ENCODE peak calls at places on chromosomes 1 and 21, in seven cellular contexts. N is left ventricle myocardium inferior, B is right atrium auricular region, D is lung, I is cardiac fibroblast, L is hepatocyte, Y is fibroblast of mammary gland. H is an unnamed sample.

GRCh38 chr1:226674892-226675719 is 64.0 kb downstream of the ITPKB start:
- DNase-seq in L (no peak), Y (no peak), I (no peak), B (peak), N (peak), D (peak), H (no peak)

GRCh38 chr1:2449636-2450454 is 26.2 kb upstream of the PLCH2 start:
- DNase-seq in N (no peak), D (no peak), L (no peak), I (peak), B (no peak), Y (no peak), H (no peak)

GRCh38 chr1:7808253-7808844 is 24.3 kb downstream of the PER3 start:
- DNase-seq in N (no peak), D (no peak), L (peak), B (no peak), I (peak), Y (peak), H (peak)

GRCh38 chr1:219362702-219363101 is 189.0 kb downstream of the LYPLAL1 start:
- DNase-seq in I (no peak), L (no peak), D (no peak), B (no peak), Y (no peak), N (no peak), H (no peak)

GRCh38 chr1:43653339-43653738 is 3.4 kb downstream of the KDM4A start:
- DNase-seq in D (no peak), L (peak), I (peak), Y (peak), B (no peak), N (no peak), H (peak)

GRCh38 chr1:70627910-70628309 is 216.8 kb downstream of the CTH start:
- DNase-seq in L (peak), N (no peak), I (peak), D (peak), Y (peak), B (no peak), H (no peak)

GRCh38 chr21:24658926-24659325 is 948.4 kb downstream of the MRPL39 start:
- DNase-seq in N (no peak), Y (no peak), D (no peak), B (no peak), L (no peak), I (no peak), H (no peak)

GRCh38 chr1:55445416-55445815 is 230.3 kb upstream of the USP24 start:
- DNase-seq in B (no peak), L (no peak), I (no peak), D (no peak), N (no peak), Y (no peak), H (no peak)

GRCh38 chr1:33036051-33036525 is 595 bp downstream of the AK2 start:
- DNase-seq in L (peak), B (no peak), N (no peak), I (peak), D (no peak), Y (peak), H (no peak)

GRCh38 chr1:81259620-81260411 is 540.9 kb upstream of the ADGRL2 start:
- DNase-seq in L (no peak), Y (no peak), D (no peak), I (no peak), N (no peak), B (no peak), H (no peak)

GRCh38 chr1:81254068-81254467 is 546.7 kb upstream of the ADGRL2 start:
- DNase-seq in N (no peak), L (no peak), I (no peak), Y (no peak), B (no peak), D (no peak), H (no peak)

GRCh38 chr1:81252471-81253160 is 548.1 kb upstream of the ADGRL2 start:
- DNase-seq in Y (no peak), L (no peak), I (no peak), D (no peak), B (no peak), N (no peak), H (no peak)

GRCh38 chr1:81254560-81254959 is 546.2 kb upstream of the ADGRL2 start:
- DNase-seq in D (no peak), N (no peak), Y (peak), B (no peak), L (no peak), I (peak), H (peak)
- TF ChIP-seq CTCF in D (no peak), N (no peak), Y (peak), B (no peak), L (no peak), I (peak), H (peak)

DNA sequence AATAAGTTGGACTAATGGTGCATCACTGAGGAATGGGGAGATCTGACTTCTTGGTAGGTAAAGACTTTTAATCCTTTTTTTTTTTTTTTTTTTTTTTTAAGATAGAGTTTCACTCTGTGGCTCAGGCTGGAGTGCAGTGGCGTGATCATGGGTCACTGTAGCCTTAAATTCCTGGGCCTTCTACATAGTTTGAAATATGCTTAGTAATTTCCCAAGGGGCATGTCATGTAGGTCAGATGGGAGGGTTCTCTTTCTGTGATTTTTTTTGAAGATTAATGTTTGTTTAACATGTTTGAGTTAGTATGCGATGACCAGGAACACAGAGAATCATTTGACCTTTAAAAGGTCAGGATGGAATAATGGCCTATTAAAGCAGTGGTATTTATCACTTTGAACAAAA is 129.1 kb downstream of the S1PR1 start:
- DNase-seq in N (no peak), Y (peak), I (peak), L (no peak), D (no peak), B (no peak), H (no peak)
- H3K4me3 ChIP-seq in N (no peak), Y (no peak), I (no peak), L (no peak), D (no peak), B (no peak), H (no peak)

GRCh38 chr1:209747580-209748262 is 8.1 kb upstream of the TRAF3IP3 start:
- DNase-seq in N (peak), D (peak), B (peak), I (peak), Y (peak), L (peak), H (peak)
- TF ChIP-seq CTCF in N (peak), D (peak), B (peak), I (peak), Y (peak), L (peak), H (peak)

DNA sequence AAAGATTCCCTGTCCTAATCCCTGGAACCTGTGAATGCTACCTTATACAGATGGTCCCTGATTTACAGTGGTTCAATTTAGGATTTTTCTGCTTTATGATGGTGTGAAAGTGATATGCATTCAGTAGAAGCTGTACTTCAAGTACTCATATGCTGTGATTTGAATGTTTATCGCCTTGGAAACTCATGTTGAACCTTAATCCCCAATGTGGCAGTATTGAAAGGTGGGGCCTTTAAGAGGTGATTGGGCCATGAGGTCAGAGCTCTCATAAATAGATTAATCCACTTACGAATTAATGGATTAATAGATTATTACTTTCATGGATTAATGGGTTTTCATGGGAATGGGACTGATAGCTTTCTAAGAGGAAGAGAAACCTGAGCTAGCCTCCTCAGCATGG is 10.5 kb upstream of the RRP15 start:
- DNase-seq in B (no peak), N (no peak), L (no peak), I (no peak), D (no peak), Y (no peak), H (no peak)
- H3K4me3 ChIP-seq in B (no peak), N (no peak), L (no peak), I (no peak), D (no peak), Y (no peak), H (no peak)

GRCh38 chr1:204445860-204446412 is 34.3 kb upstream of the PPP1R15B start:
- DNase-seq in L (peak), N (no peak), D (no peak), I (peak), Y (no peak), B (no peak), H (no peak)
- TF ChIP-seq CTCF in L (peak), N (no peak), D (no peak), I (peak), Y (peak), B (no peak), H (peak)

DNA sequence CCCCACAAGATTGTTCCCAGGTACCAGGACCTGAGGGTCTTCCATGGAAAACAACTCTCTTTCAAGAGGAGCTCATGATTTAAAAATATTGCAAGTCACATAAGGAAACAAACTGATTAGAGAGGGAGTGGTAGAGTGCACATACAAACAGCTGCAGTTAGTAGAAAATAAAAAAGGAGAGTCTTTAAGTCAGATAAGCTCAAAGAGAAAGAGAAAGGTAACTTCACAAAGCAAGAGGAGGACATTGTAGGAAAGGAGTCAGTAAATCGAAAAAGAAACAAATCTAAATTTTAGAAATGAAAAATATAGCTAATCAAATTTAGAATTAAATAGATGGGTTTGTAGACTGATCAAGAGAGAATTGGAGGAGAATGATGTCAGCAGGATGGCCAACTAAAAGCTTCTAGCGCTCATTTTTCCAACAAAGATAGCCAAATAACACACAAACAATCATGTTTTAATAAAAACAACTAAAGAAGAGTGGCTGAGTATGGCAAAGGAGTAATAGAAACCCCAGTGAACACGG is 86.1 kb upstream of the CD53 start:
- DNase-seq in D (no peak), I (no peak), B (no peak), N (no peak), Y (no peak), L (no peak), H (no peak)
- H3K4me3 ChIP-seq in D (no peak), I (no peak), B (no peak), N (no peak), Y (no peak), L (no peak), H (no peak)

GRCh38 chr1:21952806-21953514 is 15.8 kb upstream of the HSPG2 start:
- DNase-seq in L (no peak), D (no peak), Y (no peak), I (no peak), B (no peak), N (no peak), H (no peak)
- TF ChIP-seq CTCF in L (no peak), D (no peak), Y (no peak), I (peak), B (no peak), N (peak), H (no peak)

GRCh38 chr1:84435159-84435558 is 36.9 kb downstream of the DNASE2B start:
- DNase-seq in L (no peak), B (no peak), N (no peak), D (no peak), I (no peak), Y (no peak), H (no peak)
- H3K4me3 ChIP-seq in L (no peak), B (no peak), N (no peak), D (no peak), I (no peak), Y (no peak), H (no peak)

GRCh38 chr1:164622057-164622840 is 63.3 kb downstream of the PBX1 start:
- DNase-seq in D (no peak), I (no peak), Y (no peak), B (no peak), N (no peak), L (no peak), H (no peak)

GRCh38 chr1:164613176-164613575 is 54.2 kb downstream of the PBX1 start:
- DNase-seq in Y (peak), B (no peak), N (no peak), D (no peak), L (peak), I (no peak), H (peak)

GRCh38 chr1:164619006-164619784 is 60.2 kb downstream of the PBX1 start:
- DNase-seq in L (no peak), D (no peak), I (no peak), N (no peak), Y (no peak), B (no peak), H (no peak)

GRCh38 chr1:164614316-164614715 is 55.3 kb downstream of the PBX1 start:
- DNase-seq in I (no peak), D (no peak), B (no peak), L (no peak), Y (no peak), N (no peak), H (no peak)

DNA sequence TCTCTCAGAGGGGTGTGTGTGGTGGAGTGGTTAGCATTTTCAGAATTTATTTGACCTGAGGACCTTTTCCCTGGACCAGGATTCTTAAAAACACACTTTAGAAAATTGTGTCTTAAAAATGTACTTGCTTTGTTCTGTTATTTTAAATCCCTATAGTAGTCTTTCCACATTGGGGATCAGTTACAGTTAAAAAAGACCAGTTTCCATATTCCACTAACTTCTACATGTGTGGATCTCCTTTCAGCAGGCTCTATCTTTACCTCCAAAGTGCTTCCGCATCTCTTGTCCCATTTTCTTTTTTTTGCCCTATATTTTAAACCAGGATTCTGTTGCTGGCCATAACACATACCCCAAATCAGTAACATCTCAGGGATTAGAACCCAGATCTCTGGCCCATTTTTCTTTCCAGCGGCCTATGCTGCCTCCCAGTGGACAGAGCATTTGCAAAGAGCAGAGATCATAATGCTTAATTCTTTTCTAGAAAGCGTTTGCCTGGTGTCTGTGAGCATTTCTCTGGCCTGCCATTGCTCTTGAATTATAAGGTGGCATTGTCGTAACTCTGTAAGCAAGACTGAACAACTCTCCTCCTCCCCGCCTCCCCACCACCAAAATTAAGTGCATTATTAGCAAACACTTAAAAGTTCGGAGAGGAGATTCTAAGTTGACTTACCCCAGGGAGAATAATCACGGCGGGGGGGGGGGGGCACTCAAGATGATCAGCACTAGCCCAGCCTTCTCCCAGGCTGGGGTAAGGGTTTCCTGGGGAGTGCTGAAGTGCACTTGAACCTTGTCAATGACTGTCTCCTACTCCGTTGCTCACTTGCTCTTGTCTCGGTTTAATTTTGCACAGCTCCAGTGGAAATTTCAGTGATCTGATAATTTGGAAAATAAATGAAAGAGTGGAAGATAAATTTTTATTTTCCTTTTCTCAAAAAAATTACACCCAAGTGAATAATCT is 58.9 kb downstream of the PBX1 start:
- DNase-seq in B (no peak), L (no peak), I (peak), D (peak), N (no peak), Y (peak), H (peak)
- TF ChIP-seq CTCF in B (peak), L (peak), I (peak), D (peak), N (peak), Y (peak), H (peak)